ENCODE peak calls at places on chromosomes 6 and 20, in four cellular contexts. L is right cardiac atrium, W is right lobe of liver, I is psoas muscle. K is an unnamed sample.
A peak's percentile ranks its signal among the peaks of the same experiment; 100 is the strongest.

GRCh38 chr6:138722425-138723371 is 50.9 kb upstream of the CCDC28A start:
- DNase-seq in I (no peak), L (no peak), W (no peak), K (no peak)

GRCh38 chr6:20802596-20802995 is 268.3 kb downstream of the CDKAL1 start:
- DNase-seq in I (no peak), W (no peak), L (no peak), K (no peak)

GRCh38 chr6:26032387-26033131 is 54.7 kb upstream of the HFE start:
- DNase-seq in W (no peak), L (no peak), I (no peak), K (no peak)

GRCh38 chr6:62711750-62712149 is 425.7 kb upstream of the KHDRBS2 start:
- DNase-seq in W (no peak), I (no peak), L (no peak), K (no peak)

GRCh38 chr6:5411414-5411813 is 150.1 kb downstream of the FARS2 start:
- DNase-seq in W (no peak), I (no peak), L (no peak), K (no peak)

GRCh38 chr20:41222703-41223102 is 85.4 kb downstream of the PLCG1 start:
- DNase-seq in I (no peak), L (no peak), W (no peak), K (no peak)

GRCh38 chr20:3691897-3692296 is 10.1 kb upstream of the ADAM33 start:
- DNase-seq in I (no peak), W (no peak), L (no peak), K (no peak)

GRCh38 chr6:134022650-134023049 is 29.8 kb downstream of the SLC2A12 start:
- DNase-seq in L (no peak), I (no peak), W (no peak), K (no peak)

GRCh38 chr6:14165091-14165490 is 47.5 kb downstream of the CD83 start:
- DNase-seq in L (no peak), I (no peak), W (no peak), K (no peak)

GRCh38 chr6:43014434-43014909 is 423 bp downstream of the KLHDC3 start:
- DNase-seq in I (no peak), W (no peak), L (no peak), K (no peak)

GRCh38 chr6:36347635-36348034 is 10.9 kb upstream of the BNIP5 start:
- DNase-seq in L (no peak), W (no peak), I (no peak), K (no peak)

GRCh38 chr20:10659651-10660601 is 13.9 kb downstream of the JAG1 start:
- DNase-seq in I (no peak), W (no peak), L (no peak), K (no peak)

GRCh38 chr6:41936073-41936837 is 5.4 kb downstream of the CCND3 start:
- DNase-seq in L (peak; percentile 69), W (peak; percentile 74), I (peak; percentile 85), K (peak; percentile 76)

GRCh38 chr6:41938590-41938989 is 3.0 kb downstream of the CCND3 start:
- DNase-seq in I (no peak), L (no peak), W (no peak), K (no peak)

GRCh38 chr6:41935685-41936072 is 5.9 kb downstream of the CCND3 start:
- DNase-seq in I (no peak), W (peak; percentile 22), L (no peak), K (no peak)

GRCh38 chr6:41937881-41938574 is 3.6 kb downstream of the CCND3 start:
- DNase-seq in L (no peak), W (no peak), I (no peak), K (peak; percentile 44)

DNA sequence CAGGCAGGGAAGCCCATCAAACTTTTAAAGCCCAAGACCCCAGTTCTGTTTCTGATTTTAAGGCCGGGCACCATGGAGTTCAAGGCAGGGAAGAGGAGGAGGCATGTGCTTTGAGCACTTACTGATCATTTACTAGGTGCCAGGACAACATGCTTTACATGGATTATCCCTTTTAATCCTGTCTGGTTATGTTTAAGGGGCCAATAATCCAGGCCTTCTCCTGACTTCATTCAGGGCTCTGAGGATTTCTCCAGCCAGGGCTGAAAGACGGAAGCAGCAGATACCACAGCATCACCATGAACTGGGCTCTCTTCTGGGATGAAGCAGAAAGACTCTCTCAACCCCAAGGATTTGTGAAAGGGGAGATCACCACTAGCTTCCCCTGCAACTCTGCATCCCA is 4.1 kb downstream of the CCND3 start:
- DNase-seq in I (no peak), L (no peak), W (no peak), K (no peak)
- H3K4me1 ChIP-seq in I (peaks cover 22% of the 10 kb centered on the region), L (peaks cover 21% of the 10 kb centered on the region), W (peaks cover 17% of the 10 kb centered on the region), K (peaks cover 56% of the 10 kb centered on the region)

GRCh38 chr20:49583343-49583668 is 15.4 kb upstream of the PTGIS start:
- DNase-seq in L (no peak), I (no peak), W (no peak), K (no peak)

GRCh38 chr20:49583669-49584417 is 15.9 kb upstream of the PTGIS start:
- DNase-seq in L (peak; percentile 88), W (peak; percentile 85), I (peak; percentile 88), K (peak; percentile 81)

GRCh38 chr20:49580818-49581174 is 12.9 kb upstream of the PTGIS start:
- DNase-seq in L (no peak), W (no peak), I (no peak), K (no peak)

GRCh38 chr20:49581482-49581881 is 13.5 kb upstream of the PTGIS start:
- DNase-seq in L (no peak), W (no peak), I (no peak), K (no peak)

DNA sequence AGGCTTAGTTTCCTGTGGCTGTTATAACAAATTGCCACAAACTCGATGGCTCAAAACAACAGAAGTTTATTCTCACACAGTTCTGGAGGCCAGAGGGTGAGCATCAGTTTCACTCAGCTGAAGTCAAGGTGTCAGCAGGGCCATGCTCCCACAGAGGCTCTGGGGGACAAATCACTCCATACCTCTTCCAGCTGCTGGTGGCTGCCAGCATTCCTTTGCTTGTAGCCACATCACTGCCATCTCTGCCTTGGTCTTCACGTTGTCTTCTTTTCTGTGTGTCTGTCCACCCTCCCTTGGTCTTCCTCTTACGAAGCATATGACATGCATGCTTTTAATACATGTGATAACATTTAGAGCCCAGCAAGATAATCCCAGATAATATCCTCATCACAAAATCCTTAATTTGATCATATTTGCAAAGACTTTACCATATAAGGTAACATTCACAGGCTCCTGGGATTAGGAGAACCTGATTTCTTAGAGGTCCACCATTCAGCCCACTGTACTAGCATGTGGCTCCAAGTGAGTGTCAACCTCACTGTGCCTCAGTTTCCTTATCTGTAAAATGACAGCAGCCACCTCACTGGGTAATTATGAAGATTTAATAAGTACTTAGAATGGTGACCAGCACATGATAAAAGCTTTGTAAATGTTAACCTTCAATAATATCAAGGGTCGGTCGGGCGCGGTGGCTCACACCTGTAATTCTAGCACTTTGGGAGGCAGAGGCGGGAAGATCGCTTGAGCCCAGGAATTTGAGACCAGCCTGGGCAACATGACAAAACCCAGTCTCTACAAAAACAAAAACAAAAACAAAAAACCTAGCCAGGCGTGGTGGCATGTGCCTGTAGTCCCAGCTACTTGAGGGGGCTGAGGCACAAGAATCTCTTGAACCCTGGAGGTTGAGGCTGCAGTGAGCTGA is 14.7 kb upstream of the PTGIS start:
- DNase-seq in W (no peak), I (no peak), L (no peak), K (no peak)
- H3K4me1 ChIP-seq in W (peaks cover 21% of the 10 kb centered on the region), I (no peaks in the 10 kb centered on the region), L (peaks cover 6% of the 10 kb centered on the region), K (peaks cover 37% of the 10 kb centered on the region)

GRCh38 chr6:108651781-108652227 is 91.1 kb downstream of the FOXO3 start:
- DNase-seq in I (peak; percentile 76), L (no peak), W (no peak), K (peak; percentile 49)

GRCh38 chr6:108650781-108651180 is 90.1 kb downstream of the FOXO3 start:
- DNase-seq in I (no peak), W (no peak), L (no peak), K (no peak)

GRCh38 chr6:108651287-108651686 is 90.6 kb downstream of the FOXO3 start:
- DNase-seq in I (no peak), W (no peak), L (no peak), K (no peak)

GRCh38 chr6:108652375-108652774 is 91.7 kb downstream of the FOXO3 start:
- DNase-seq in W (no peak), L (no peak), I (no peak), K (no peak)

DNA sequence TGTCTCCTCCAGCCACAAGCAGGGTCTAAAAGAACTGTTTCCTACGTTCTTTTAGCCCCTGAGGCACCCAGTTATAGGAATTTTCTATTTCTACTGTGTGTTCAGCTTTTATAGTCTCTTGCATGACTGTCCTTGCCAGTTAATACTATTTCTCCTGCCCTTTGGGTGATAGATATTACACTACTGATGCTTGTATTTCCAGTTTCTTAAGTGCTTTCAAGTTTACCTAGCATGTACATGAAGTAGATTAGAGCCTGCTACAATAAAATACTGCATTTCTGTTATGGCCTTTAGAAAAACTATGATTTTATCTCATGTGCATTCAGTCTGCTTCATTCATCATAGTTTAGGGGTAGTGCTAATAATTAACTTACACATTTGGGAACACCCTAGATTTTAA is 89.6 kb downstream of the FOXO3 start:
- DNase-seq in W (no peak), L (no peak), I (no peak), K (no peak)
- H3K4me1 ChIP-seq in W (peaks cover 53% of the 10 kb centered on the region), L (peaks cover 30% of the 10 kb centered on the region), I (peaks cover 92% of the 10 kb centered on the region), K (peaks cover 97% of the 10 kb centered on the region)

GRCh38 chr6:15843764-15844163 is 180.9 kb upstream of the DTNBP1 start:
- DNase-seq in I (no peak), W (no peak), L (no peak), K (no peak)
- H3K4me1 ChIP-seq in I (no peaks in the 10 kb centered on the region), W (no peaks in the 10 kb centered on the region), L (no peaks in the 10 kb centered on the region), K (no peaks in the 10 kb centered on the region)

K was measured in heart left ventricle.